ENCODE peak calls at places on chromosomes 13 and 19, in ten cellular contexts. B, R, I, T, X, H, L, U, P and A are unnamed samples.

GRCh38 chr13:34757441-34757840 is 184.6 kb upstream of the NBEA start:
- DNase-seq in U (no peak), R (peak), P (peak), T (no peak), H (no peak), I (no peak), L (no peak), B (no peak), X (no peak), A (no peak)

GRCh38 chr13:86932935-86933334 is 738.2 kb upstream of the SLITRK5 start:
- DNase-seq in L (no peak), H (no peak), I (no peak), U (no peak), T (no peak), R (no peak), P (peak), B (no peak), X (no peak), A (no peak)

GRCh38 chr13:23921451-23921888 is 24.2 kb upstream of the C1QTNF9B start:
- DNase-seq in U (peak), R (peak), H (no peak), L (no peak), B (no peak), T (peak), I (peak), X (no peak), P (peak), A (peak)

GRCh38 chr13:29878101-29878500 is 27.7 kb upstream of the UBL3 start:
- DNase-seq in T (no peak), R (no peak), B (no peak), L (no peak), I (no peak), H (no peak), P (peak), X (no peak), U (no peak), A (no peak)

GRCh38 chr19:28294395-28294794 is 918.6 kb downstream of the UQCRFS1 start:
- DNase-seq in I (peak), T (no peak), X (no peak), R (peak), P (no peak), H (no peak), L (no peak), U (no peak), B (no peak), A (peak)

GRCh38 chr19:51024924-51025323 is 1.5 kb downstream of the KLK11 start:
- DNase-seq in P (no peak), B (no peak), L (no peak), H (no peak), R (no peak), T (no peak), X (no peak), U (no peak), I (no peak), A (no peak)

GRCh38 chr13:109730832-109731335 is 55.5 kb downstream of the IRS2 start:
- DNase-seq in R (peak), T (no peak), B (no peak), L (no peak), H (no peak), P (no peak), I (no peak), U (no peak), X (no peak), A (no peak)

GRCh38 chr13:109396266-109396665 is 390.1 kb downstream of the IRS2 start:
- DNase-seq in U (no peak), H (no peak), B (no peak), T (no peak), X (no peak), P (no peak), L (no peak), R (no peak), I (no peak), A (no peak)

GRCh38 chr19:4582980-4583842 is 23.7 kb upstream of the SEMA6B start:
- DNase-seq in U (peak), T (no peak), R (no peak), X (no peak), P (no peak), B (no peak), I (no peak), H (no peak), L (no peak), A (no peak)

GRCh38 chr13:22893777-22894176 is 287.0 kb upstream of the SGCG start:
- DNase-seq in X (no peak), B (no peak), R (no peak), I (no peak), P (no peak), T (no peak), H (no peak), U (no peak), L (no peak), A (no peak)

GRCh38 chr19:29320076-29320475 is 107.1 kb upstream of the UQCRFS1 start:
- DNase-seq in L (no peak), X (no peak), P (no peak), R (no peak), H (no peak), T (no peak), U (no peak), I (no peak), B (no peak), A (no peak)

GRCh38 chr19:4455742-4456565 is 1.6 kb downstream of the UBXN6 start:
- DNase-seq in R (peak), B (peak), L (no peak), X (peak), I (no peak), P (peak), U (peak), T (no peak), H (no peak), A (peak)

GRCh38 chr13:27834095-27834494 is 41.8 kb downstream of the GSX1 start:
- DNase-seq in H (no peak), X (no peak), T (no peak), R (no peak), U (no peak), I (no peak), L (no peak), B (no peak), P (no peak), A (no peak)

GRCh38 chr19:49875801-49876421 is 1.2 kb downstream of the AKT1S1 start:
- DNase-seq in T (no peak), U (peak), R (no peak), L (no peak), X (peak), P (peak), H (peak), I (peak), B (no peak), A (peak)

GRCh38 chr13:103941506-103942148 is 875.4 kb upstream of the SLC10A2 start:
- DNase-seq in R (no peak), L (no peak), B (no peak), I (no peak), X (no peak), H (no peak), U (no peak), T (no peak), P (no peak), A (no peak)

GRCh38 chr13:103510007-103510406 is 443.8 kb upstream of the SLC10A2 start:
- DNase-seq in B (no peak), L (no peak), U (no peak), P (no peak), H (no peak), I (no peak), R (no peak), T (no peak), X (no peak), A (no peak)

GRCh38 chr19:44623080-44623479 is 9.7 kb downstream of the IGSF23 start:
- DNase-seq in P (no peak), X (no peak), L (no peak), R (peak), U (no peak), H (no peak), I (no peak), T (no peak), B (no peak), A (peak)

GRCh38 chr13:74105871-74106270 is 28.3 kb downstream of the KLF12 start:
- DNase-seq in X (no peak), R (no peak), U (no peak), T (no peak), L (no peak), I (no peak), P (no peak), B (no peak), H (no peak), A (no peak)

GRCh38 chr13:98435356-98435755 is 141.6 kb downstream of the STK24 start:
- DNase-seq in T (no peak), X (no peak), R (no peak), B (no peak), L (no peak), U (no peak), H (no peak), I (no peak), P (no peak), A (no peak)

GRCh38 chr13:45949161-45949560 is 97.6 kb upstream of the SIAH3 start:
- DNase-seq in H (no peak), L (no peak), B (no peak), R (no peak), T (no peak), I (no peak), U (no peak), P (no peak), X (no peak), A (peak)

GRCh38 chr19:23093832-23094231 is 23.0 kb upstream of the ZNF730 start:
- DNase-seq in I (no peak), P (no peak), H (no peak), T (no peak), U (no peak), L (no peak), R (no peak), X (no peak), B (no peak), A (no peak)

GRCh38 chr13:20462533-20462915 is 63.1 kb downstream of the CRYL1 start:
- DNase-seq in I (no peak), U (no peak), X (no peak), P (no peak), T (no peak), H (no peak), L (no peak), B (no peak), R (no peak), A (no peak)

GRCh38 chr13:37058801-37059135 is 720 bp downstream of the SUPT20H start:
- DNase-seq in P (no peak), X (no peak), L (no peak), T (peak), B (peak), H (peak), U (peak), R (no peak), I (peak), A (peak)

GRCh38 chr19:42497492-42498226 is 30.6 kb downstream of the CEACAM1 start:
- DNase-seq in X (no peak), T (no peak), R (no peak), U (no peak), P (no peak), H (no peak), B (no peak), I (peak), L (no peak), A (no peak)

GRCh38 chr13:97179501-97179900 is 42.6 kb upstream of the MBNL2 start:
- DNase-seq in B (no peak), P (no peak), T (no peak), L (no peak), I (no peak), X (no peak), R (no peak), H (no peak), U (no peak), A (no peak)

GRCh38 chr13:110590577-110590976 is 24.8 kb upstream of the NAXD start:
- DNase-seq in L (no peak), U (no peak), P (no peak), X (no peak), T (no peak), R (no peak), I (no peak), B (no peak), H (no peak), A (no peak)

GRCh38 chr13:45974500-45974899 is 78.0 kb downstream of the ZC3H13 start:
- DNase-seq in U (no peak), B (no peak), H (no peak), R (no peak), L (no peak), T (no peak), X (no peak), P (no peak), I (no peak), A (no peak)

GRCh38 chr13:71316964-71317363 is 550.0 kb downstream of the DACH1 start:
- DNase-seq in H (no peak), U (peak), X (no peak), B (no peak), L (no peak), T (no peak), I (no peak), P (no peak), R (no peak), A (no peak)

GRCh38 chr13:25963681-25964080 is 88.1 kb downstream of the SHISA2 start:
- DNase-seq in B (no peak), L (no peak), I (no peak), R (no peak), U (peak), P (peak), X (no peak), T (no peak), H (no peak), A (peak)

GRCh38 chr13:112247471-112248405 is 128.4 kb upstream of the SPACA7 start:
- DNase-seq in I (peak), R (no peak), H (no peak), P (no peak), B (no peak), X (no peak), U (no peak), T (no peak), L (no peak), A (no peak)

GRCh38 chr19:5435642-5436017 is 19.6 kb upstream of the ZNRF4 start:
- DNase-seq in I (no peak), T (no peak), P (no peak), L (no peak), X (no peak), B (no peak), R (no peak), U (no peak), H (no peak), A (peak)

GRCh38 chr13:39823063-39823713 is 167.7 kb downstream of the COG6 start:
- DNase-seq in L (no peak), P (no peak), R (no peak), T (no peak), X (no peak), I (no peak), B (no peak), H (no peak), U (no peak), A (no peak)

GRCh38 chr19:50008532-50008931 is 16.6 kb downstream of the VRK3 start:
- DNase-seq in P (no peak), H (no peak), R (no peak), U (no peak), B (no peak), X (no peak), T (no peak), I (no peak), L (no peak), A (peak)

GRCh38 chr19:54576411-54576976 is 2.9 kb downstream of the LILRA2 start:
- DNase-seq in P (no peak), X (no peak), T (no peak), R (no peak), I (no peak), H (no peak), U (no peak), L (no peak), B (no peak), A (no peak)

GRCh38 chr19:32324631-32325215 is 20.7 kb upstream of the ZNF507 start:
- DNase-seq in T (no peak), P (peak), U (no peak), X (no peak), I (no peak), L (no peak), R (no peak), H (no peak), B (no peak), A (peak)

GRCh38 chr19:55255618-55256423 is 3.0 kb downstream of the PPP6R1 start:
- DNase-seq in L (no peak), U (no peak), H (peak), X (no peak), I (no peak), R (peak), P (no peak), T (no peak), B (no peak), A (peak)

DNA sequence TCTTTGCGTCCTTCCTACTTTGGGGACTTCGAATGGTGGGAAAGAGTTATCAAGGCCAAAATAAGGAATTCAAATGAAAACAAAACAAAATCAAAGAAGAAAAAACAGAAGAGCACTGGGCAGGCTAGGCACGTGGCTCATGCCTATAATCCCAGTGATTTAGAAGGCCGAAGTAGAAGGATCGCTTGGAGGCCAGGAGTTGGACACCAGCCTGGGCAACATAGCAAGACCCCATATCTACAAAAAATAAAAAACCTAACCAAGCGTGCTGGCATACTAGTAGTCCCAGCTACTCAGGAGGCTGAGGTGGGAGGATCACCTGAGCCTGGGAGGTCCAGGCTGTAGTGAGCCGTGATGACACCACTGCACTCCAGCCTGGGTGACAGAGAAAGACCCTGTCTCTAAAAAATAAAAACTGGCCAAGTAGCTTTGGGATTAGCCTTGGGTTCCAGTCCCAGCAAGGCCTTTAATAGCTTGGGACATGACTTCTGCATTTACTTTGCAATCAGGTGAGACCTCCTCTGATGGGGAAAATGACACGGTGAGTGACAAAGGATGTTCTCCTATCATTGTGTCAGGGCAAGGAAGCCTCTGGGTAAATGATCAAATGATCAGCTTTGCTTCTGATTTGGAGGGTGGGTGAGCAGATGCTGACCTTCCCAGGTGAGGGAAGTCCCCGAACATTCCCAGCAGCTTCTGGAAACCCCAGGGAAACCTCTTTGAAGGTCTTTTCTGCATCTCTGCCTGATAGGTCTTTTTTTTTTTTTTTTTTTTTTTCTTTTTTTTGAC is 7.1 kb downstream of the ICAM1 start:
- DNase-seq in I (no peak), R (no peak), B (no peak), U (no peak), H (no peak), T (no peak), X (no peak), P (no peak), L (no peak), A (no peak)
- H3K4me3 ChIP-seq in I (no peak), R (no peak), B (no peak), U (no peak), H (no peak), T (no peak), X (no peak), P (no peak), L (no peak), A (no peak)

GRCh38 chr13:49516467-49516866 is 20.7 kb downstream of the PHF11 start:
- DNase-seq in T (no peak), P (no peak), R (no peak), L (no peak), U (no peak), X (no peak), I (no peak), B (no peak), H (no peak), A (no peak)

GRCh38 chr13:49517461-49517860 is 21.7 kb downstream of the PHF11 start:
- DNase-seq in L (no peak), H (no peak), U (no peak), T (no peak), X (no peak), R (peak), B (no peak), P (peak), I (no peak), A (no peak)

GRCh38 chr13:49512578-49512977 is 16.8 kb downstream of the PHF11 start:
- DNase-seq in P (no peak), B (no peak), T (no peak), R (no peak), H (no peak), U (no peak), I (no peak), X (no peak), L (no peak), A (no peak)
- H3K4me3 ChIP-seq in P (no peak), B (no peak), T (no peak), R (no peak), H (no peak), U (no peak), I (no peak), X (no peak), L (no peak), A (no peak)

GRCh38 chr19:1065606-1066109 is 1.3 kb upstream of the ARHGAP45 start:
- DNase-seq in L (no peak), P (no peak), X (no peak), T (no peak), B (no peak), U (no peak), H (no peak), I (peak), R (no peak), A (no peak)

GRCh38 chr19:1062387-1063029 is 4.5 kb upstream of the ARHGAP45 start:
- DNase-seq in L (no peak), R (no peak), T (no peak), U (peak), H (no peak), B (no peak), X (no peak), P (no peak), I (peak), A (no peak)

GRCh38 chr19:1063030-1063908 is 3.7 kb upstream of the ARHGAP45 start:
- DNase-seq in L (no peak), B (no peak), R (peak), P (no peak), T (no peak), U (peak), I (peak), H (peak), X (peak), A (peak)

GRCh38 chr19:1064661-1065605 is 2.0 kb upstream of the ARHGAP45 start:
- DNase-seq in I (peak), T (no peak), L (no peak), U (peak), R (peak), H (peak), X (peak), P (peak), B (no peak), A (peak)

GRCh38 chr19:1063909-1064660 is 2.9 kb upstream of the ARHGAP45 start:
- DNase-seq in B (no peak), H (no peak), T (no peak), R (no peak), L (no peak), U (no peak), I (peak), X (peak), P (no peak), A (no peak)
- H3K4me3 ChIP-seq in B (no peak), H (no peak), T (no peak), R (no peak), L (no peak), U (no peak), I (no peak), X (no peak), P (no peak), A (no peak)

GRCh38 chr19:7888826-7889217 is 512 bp downstream of the LRRC8E start:
- DNase-seq in I (no peak), R (no peak), L (no peak), T (no peak), X (no peak), B (no peak), P (no peak), U (no peak), H (no peak), A (no peak)
- H3K4me3 ChIP-seq in I (peak), R (peak), L (peak), T (peak), X (peak), B (peak), P (peak), U (no peak), H (no peak), A (peak)

GRCh38 chr19:38734176-38734425 is 10.2 kb downstream of the CAPN12 start:
- DNase-seq in H (no peak), I (no peak), R (no peak), X (no peak), L (no peak), P (no peak), T (no peak), B (no peak), U (no peak), A (no peak)
- H3K4me3 ChIP-seq in H (peak), I (no peak), R (no peak), X (no peak), L (peak), P (no peak), T (no peak), B (no peak), U (no peak), A (no peak)

DNA sequence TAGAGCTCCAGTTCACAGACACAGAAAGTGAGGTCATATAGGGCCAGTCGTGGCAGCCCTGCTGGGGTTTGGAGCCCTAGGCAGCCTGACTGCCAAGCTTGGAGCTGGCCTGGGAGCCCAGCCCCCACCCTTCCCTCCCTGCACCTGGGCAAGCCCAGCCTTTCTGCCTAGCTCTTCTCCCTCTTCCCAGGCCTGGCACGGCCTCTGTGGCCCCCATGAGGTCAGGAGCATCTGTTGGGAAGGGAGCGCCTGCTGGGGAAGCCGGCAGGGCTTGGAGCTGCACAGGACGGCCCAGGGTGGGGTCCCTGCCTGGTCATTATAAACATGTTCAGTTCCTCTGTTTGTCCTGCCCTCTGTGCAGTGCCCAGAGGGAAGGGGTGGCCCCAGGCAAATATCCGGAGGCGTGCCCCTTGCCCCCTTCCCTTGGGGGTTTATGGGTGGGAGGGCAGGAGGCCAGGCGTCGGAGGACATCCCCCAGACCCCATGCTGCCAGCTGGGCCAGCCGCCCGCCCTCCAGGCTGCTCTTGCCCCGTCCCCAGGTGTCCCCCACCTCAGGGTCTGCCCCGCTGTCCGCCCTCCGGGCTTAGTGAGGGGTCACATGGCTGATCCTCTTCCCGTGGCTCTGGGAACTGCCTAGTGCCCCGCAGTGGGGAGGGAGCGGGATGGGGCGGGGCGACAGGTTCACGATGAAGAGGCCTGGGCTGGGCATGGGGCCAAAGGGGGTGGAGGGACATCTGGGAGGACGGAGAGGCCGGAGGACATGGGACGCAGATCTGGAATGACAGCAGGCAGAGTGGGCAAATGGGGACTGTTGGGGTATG is 30.0 kb upstream of the NCCRP1 start:
- DNase-seq in P (peak), B (no peak), L (no peak), T (no peak), U (peak), I (peak), R (no peak), X (peak), H (no peak), A (no peak)
- H3K4me3 ChIP-seq in P (no peak), B (no peak), L (no peak), T (no peak), U (no peak), I (no peak), R (no peak), X (no peak), H (no peak), A (no peak)